ENCODE peak calls at places on chromosomes 5 and 9, in seven cellular contexts. One of them, this sample, is unnamed.

GRCh38 chr5:8831251-8831650 is 714.6 kb downstream of the SEMA5A start:
- DNase-seq in GM12865: no peak
- DNase-seq in nephron progenitor cell: no peak
- DNase-seq in AG04449: no peak
- DNase-seq in A549: no peak
- DNase-seq in frontal cortex: no peak
- DNase-seq in fibroblast of the conjunctiva: no peak
- DNase-seq in this sample: no peak

GRCh38 chr5:119269061-119269579 is 86.7 kb upstream of the TNFAIP8 start:
- DNase-seq in GM12865: peak
- DNase-seq in nephron progenitor cell: peak
- DNase-seq in AG04449: no peak
- DNase-seq in A549: peak
- DNase-seq in frontal cortex: no peak
- DNase-seq in fibroblast of the conjunctiva: no peak
- DNase-seq in this sample: peak

GRCh38 chr5:78811121-78811832 is 162.7 kb upstream of the LHFPL2 start:
- DNase-seq in GM12865: no peak
- DNase-seq in nephron progenitor cell: no peak
- DNase-seq in AG04449: no peak
- DNase-seq in A549: no peak
- DNase-seq in frontal cortex: no peak
- DNase-seq in fibroblast of the conjunctiva: peak
- DNase-seq in this sample: no peak

GRCh38 chr5:148469446-148470062 is 85.8 kb downstream of the FBXO38 start:
- DNase-seq in GM12865: no peak
- DNase-seq in nephron progenitor cell: no peak
- DNase-seq in AG04449: peak
- DNase-seq in A549: no peak
- DNase-seq in frontal cortex: peak
- DNase-seq in fibroblast of the conjunctiva: peak
- DNase-seq in this sample: no peak

GRCh38 chr5:73596705-73597328 is 29.2 kb upstream of the ARHGEF28 start:
- DNase-seq in GM12865: peak
- DNase-seq in nephron progenitor cell: peak
- DNase-seq in AG04449: no peak
- DNase-seq in A549: peak
- DNase-seq in frontal cortex: no peak
- DNase-seq in fibroblast of the conjunctiva: no peak
- DNase-seq in this sample: no peak

GRCh38 chr9:127438394-127438793 is 12.8 kb downstream of the RPL12 start:
- DNase-seq in GM12865: no peak
- DNase-seq in nephron progenitor cell: no peak
- DNase-seq in AG04449: no peak
- DNase-seq in A549: no peak
- DNase-seq in frontal cortex: no peak
- DNase-seq in fibroblast of the conjunctiva: no peak
- DNase-seq in this sample: no peak

GRCh38 chr5:124960266-124960665 is 213.8 kb upstream of the ZNF608 start:
- DNase-seq in GM12865: no peak
- DNase-seq in nephron progenitor cell: no peak
- DNase-seq in AG04449: no peak
- DNase-seq in A549: no peak
- DNase-seq in frontal cortex: no peak
- DNase-seq in fibroblast of the conjunctiva: no peak
- DNase-seq in this sample: no peak

GRCh38 chr5:158364367-158364766 is 505.4 kb upstream of the CLINT1 start:
- DNase-seq in GM12865: no peak
- DNase-seq in nephron progenitor cell: no peak
- DNase-seq in AG04449: no peak
- DNase-seq in A549: no peak
- DNase-seq in frontal cortex: no peak
- DNase-seq in fibroblast of the conjunctiva: no peak
- DNase-seq in this sample: no peak

GRCh38 chr5:133327946-133328401 is 276.2 kb downstream of the HSPA4 start:
- DNase-seq in GM12865: no peak
- DNase-seq in nephron progenitor cell: no peak
- DNase-seq in AG04449: no peak
- DNase-seq in A549: no peak
- DNase-seq in frontal cortex: no peak
- DNase-seq in fibroblast of the conjunctiva: no peak
- DNase-seq in this sample: peak

GRCh38 chr9:127628644-127629467 is 16.8 kb downstream of the STXBP1 start:
- DNase-seq in GM12865: no peak
- DNase-seq in nephron progenitor cell: no peak
- DNase-seq in AG04449: no peak
- DNase-seq in A549: no peak
- DNase-seq in frontal cortex: no peak
- DNase-seq in fibroblast of the conjunctiva: no peak
- DNase-seq in this sample: no peak

GRCh38 chr9:130919559-130920145 is 19.4 kb downstream of the FIBCD1 start:
- DNase-seq in GM12865: no peak
- DNase-seq in nephron progenitor cell: no peak
- DNase-seq in AG04449: no peak
- DNase-seq in A549: no peak
- DNase-seq in frontal cortex: no peak
- DNase-seq in fibroblast of the conjunctiva: no peak
- DNase-seq in this sample: no peak

GRCh38 chr9:127497656-127498290 is 46.5 kb downstream of the LRSAM1 start:
- DNase-seq in GM12865: no peak
- DNase-seq in nephron progenitor cell: no peak
- DNase-seq in AG04449: no peak
- DNase-seq in A549: no peak
- DNase-seq in frontal cortex: no peak
- DNase-seq in fibroblast of the conjunctiva: no peak
- DNase-seq in this sample: no peak

GRCh38 chr9:78781681-78782080 is 484.8 kb downstream of the PSAT1 start:
- DNase-seq in GM12865: no peak
- DNase-seq in nephron progenitor cell: no peak
- DNase-seq in AG04449: no peak
- DNase-seq in A549: peak
- DNase-seq in frontal cortex: no peak
- DNase-seq in fibroblast of the conjunctiva: no peak
- DNase-seq in this sample: no peak

GRCh38 chr9:21965401-21965951 is 28.7 kb downstream of the CDKN2A start:
- DNase-seq in GM12865: peak
- DNase-seq in nephron progenitor cell: peak
- DNase-seq in AG04449: no peak
- DNase-seq in A549: no peak
- DNase-seq in frontal cortex: no peak
- DNase-seq in fibroblast of the conjunctiva: peak
- DNase-seq in this sample: peak

GRCh38 chr5:36685631-36686147 is 79.3 kb downstream of the SLC1A3 start:
- DNase-seq in GM12865: peak
- DNase-seq in nephron progenitor cell: no peak
- DNase-seq in AG04449: no peak
- DNase-seq in A549: no peak
- DNase-seq in frontal cortex: no peak
- DNase-seq in fibroblast of the conjunctiva: no peak
- DNase-seq in this sample: no peak

GRCh38 chr9:116437411-116438370 is 249.4 kb upstream of the TRIM32 start:
- DNase-seq in GM12865: no peak
- DNase-seq in nephron progenitor cell: peak
- DNase-seq in AG04449: no peak
- DNase-seq in A549: no peak
- DNase-seq in frontal cortex: no peak
- DNase-seq in fibroblast of the conjunctiva: no peak
- DNase-seq in this sample: no peak

GRCh38 chr5:179879003-179879689 is 20.5 kb upstream of the MRNIP start:
- DNase-seq in GM12865: no peak
- DNase-seq in nephron progenitor cell: no peak
- DNase-seq in AG04449: no peak
- DNase-seq in A549: no peak
- DNase-seq in frontal cortex: no peak
- DNase-seq in fibroblast of the conjunctiva: no peak
- DNase-seq in this sample: peak

GRCh38 chr5:180349391-180349790 is 3.7 kb downstream of the GFPT2 start:
- DNase-seq in GM12865: no peak
- DNase-seq in nephron progenitor cell: no peak
- DNase-seq in AG04449: no peak
- DNase-seq in A549: no peak
- DNase-seq in frontal cortex: no peak
- DNase-seq in fibroblast of the conjunctiva: no peak
- DNase-seq in this sample: no peak

GRCh38 chr5:21791304-21791703 is 1061.8 kb downstream of the CDH12 start:
- DNase-seq in GM12865: no peak
- DNase-seq in nephron progenitor cell: no peak
- DNase-seq in AG04449: no peak
- DNase-seq in A549: no peak
- DNase-seq in frontal cortex: no peak
- DNase-seq in fibroblast of the conjunctiva: no peak
- DNase-seq in this sample: no peak

GRCh38 chr9:124503713-124504529 is 3.3 kb downstream of the NR5A1 start:
- DNase-seq in GM12865: no peak
- DNase-seq in nephron progenitor cell: no peak
- DNase-seq in AG04449: no peak
- DNase-seq in A549: no peak
- DNase-seq in frontal cortex: no peak
- DNase-seq in fibroblast of the conjunctiva: no peak
- DNase-seq in this sample: no peak

GRCh38 chr9:71984388-71985069 is 73.1 kb downstream of the C9orf85 start:
- DNase-seq in GM12865: no peak
- DNase-seq in nephron progenitor cell: no peak
- DNase-seq in AG04449: peak
- DNase-seq in A549: no peak
- DNase-seq in frontal cortex: no peak
- DNase-seq in fibroblast of the conjunctiva: peak
- DNase-seq in this sample: no peak

GRCh38 chr5:179164331-179165311 is 104.4 kb downstream of the ZNF354C start:
- DNase-seq in GM12865: no peak
- DNase-seq in nephron progenitor cell: no peak
- DNase-seq in AG04449: no peak
- DNase-seq in A549: no peak
- DNase-seq in frontal cortex: no peak
- DNase-seq in fibroblast of the conjunctiva: no peak
- DNase-seq in this sample: peak

GRCh38 chr9:107488400-107489143 is 997 bp downstream of the KLF4 start:
- DNase-seq in GM12865: peak
- DNase-seq in nephron progenitor cell: peak
- DNase-seq in AG04449: no peak
- DNase-seq in A549: peak
- DNase-seq in frontal cortex: no peak
- DNase-seq in fibroblast of the conjunctiva: no peak
- DNase-seq in this sample: peak

GRCh38 chr5:15794117-15794985 is 294.4 kb downstream of the FBXL7 start:
- DNase-seq in GM12865: no peak
- DNase-seq in nephron progenitor cell: no peak
- DNase-seq in AG04449: no peak
- DNase-seq in A549: no peak
- DNase-seq in frontal cortex: no peak
- DNase-seq in fibroblast of the conjunctiva: no peak
- DNase-seq in this sample: no peak

GRCh38 chr5:74056789-74057164 is 430.8 kb downstream of the ARHGEF28 start:
- DNase-seq in GM12865: peak
- DNase-seq in nephron progenitor cell: no peak
- DNase-seq in AG04449: no peak
- DNase-seq in A549: peak
- DNase-seq in frontal cortex: no peak
- DNase-seq in fibroblast of the conjunctiva: no peak
- DNase-seq in this sample: no peak

GRCh38 chr9:135000647-135001245 is 83.0 kb upstream of the FCN1 start:
- DNase-seq in GM12865: no peak
- DNase-seq in nephron progenitor cell: no peak
- DNase-seq in AG04449: no peak
- DNase-seq in A549: peak
- DNase-seq in frontal cortex: no peak
- DNase-seq in fibroblast of the conjunctiva: no peak
- DNase-seq in this sample: no peak

GRCh38 chr9:15501179-15501578 is 9.6 kb downstream of the PSIP1 start:
- DNase-seq in GM12865: no peak
- DNase-seq in nephron progenitor cell: no peak
- DNase-seq in AG04449: no peak
- DNase-seq in A549: no peak
- DNase-seq in frontal cortex: no peak
- DNase-seq in fibroblast of the conjunctiva: no peak
- DNase-seq in this sample: no peak

GRCh38 chr5:67038817-67039603 is 157.6 kb downstream of the CD180 start:
- DNase-seq in GM12865: no peak
- DNase-seq in nephron progenitor cell: no peak
- DNase-seq in AG04449: no peak
- DNase-seq in A549: peak
- DNase-seq in frontal cortex: no peak
- DNase-seq in fibroblast of the conjunctiva: no peak
- DNase-seq in this sample: no peak